ENCODE peak calls at places on chromosomes 16 and 17, in five cellular contexts. C is CD4-positive, CD25-positive, alpha-beta regulatory T cell; Z is SK-N-SH; T is lower lobe of right lung; V is Peyer's patch. O is an unnamed sample. For H3K9me3, the result is how much of the 10 kb centered on the place peaks cover.

GRCh38 chr17:71024172-71024571 is 854.8 kb downstream of the KCNJ2 start:
- DNase-seq in C (no peak), Z (no peak), T (no peak), V (no peak), O (no peak)

GRCh38 chr17:40349477-40350409 is 14.8 kb downstream of the GJD3 start:
- DNase-seq in C (no peak), Z (no peak), T (no peak), V (no peak), O (no peak)

GRCh38 chr17:78546476-78546875 is 30.7 kb downstream of the DNAH17 start:
- DNase-seq in C (no peak), Z (no peak), T (no peak), V (no peak), O (no peak)

GRCh38 chr17:80877829-80878303 is 113.8 kb upstream of the CHMP6 start:
- DNase-seq in C (no peak), Z (no peak), T (peak), V (no peak), O (no peak)

GRCh38 chr17:17269926-17270773 is 10.9 kb downstream of the COPS3 start:
- DNase-seq in C (no peak), Z (no peak), T (no peak), V (no peak), O (no peak)

GRCh38 chr16:65725156-65725845 is 603.4 kb upstream of the CDH11 start:
- DNase-seq in C (no peak), Z (no peak), T (no peak), V (no peak), O (no peak)

GRCh38 chr16:6232060-6232459 is 1100.6 kb upstream of the RBFOX1 start:
- DNase-seq in C (no peak), Z (no peak), T (no peak), V (no peak), O (no peak)

GRCh38 chr16:20906871-20907255 is 6.3 kb downstream of the LYRM1 start:
- DNase-seq in C (no peak), Z (no peak), T (no peak), V (no peak), O (no peak)

GRCh38 chr16:3643095-3643730 is 11.3 kb upstream of the DNASE1 start:
- DNase-seq in C (no peak), Z (peak), T (peak), V (no peak), O (no peak)

GRCh38 chr17:57527437-57528083 is 217.5 kb downstream of the CCDC182 start:
- DNase-seq in C (no peak), Z (no peak), T (no peak), V (no peak), O (no peak)

GRCh38 chr16:54540525-54541180 is 254.1 kb upstream of the IRX3 start:
- DNase-seq in C (no peak), Z (no peak), T (peak), V (no peak), O (no peak)

GRCh38 chr17:32222621-32223020 is 43.0 kb upstream of the RHBDL3 start:
- DNase-seq in C (no peak), Z (no peak), T (no peak), V (no peak), O (no peak)

GRCh38 chr16:25747160-25747758 is 55.5 kb downstream of the HS3ST4 start:
- DNase-seq in C (no peak), Z (no peak), T (no peak), V (no peak), O (no peak)

GRCh38 chr17:79002796-79003593 is 6.6 kb downstream of the CANT1 start:
- DNase-seq in C (no peak), Z (no peak), T (no peak), V (no peak), O (no peak)

GRCh38 chr17:9038380-9038779 is 17.1 kb downstream of the NTN1 start:
- DNase-seq in C (no peak), Z (no peak), T (no peak), V (no peak), O (no peak)

GRCh38 chr16:47732122-47732805 is 271.1 kb downstream of the PHKB start:
- DNase-seq in C (no peak), Z (no peak), T (no peak), V (no peak), O (no peak)

GRCh38 chr17:43405861-43406260 is 7.1 kb downstream of the ARL4D start:
- DNase-seq in C (no peak), Z (no peak), T (no peak), V (no peak), O (no peak)

GRCh38 chr17:68800731-68801130 is 154.5 kb downstream of the ABCA8 start:
- DNase-seq in C (no peak), Z (no peak), T (no peak), V (no peak), O (no peak)

GRCh38 chr17:4696432-4696796 is 7.5 kb downstream of the PELP1 start:
- DNase-seq in C (no peak), Z (no peak), T (no peak), V (no peak), O (no peak)

GRCh38 chr17:50425682-50426471 is at the start of gene ACSF2:
- DNase-seq in C (peak), Z (peak), T (peak), V (peak), O (peak)

GRCh38 chr16:67992661-67993206 is 6.5 kb downstream of the DPEP2 start:
- DNase-seq in C (no peak), Z (no peak), T (no peak), V (no peak), O (no peak)

GRCh38 chr17:80187493-80187892 is 17.7 kb downstream of the CARD14 start:
- DNase-seq in C (no peak), Z (no peak), T (peak), V (no peak), O (no peak)

GRCh38 chr17:32494621-32495346 is 8.0 kb downstream of the CDK5R1 start:
- DNase-seq in C (no peak), Z (no peak), T (no peak), V (no peak), O (no peak)

GRCh38 chr17:8121531-8122390 is 2.1 kb downstream of the HES7 start:
- DNase-seq in C (no peak), Z (peak), T (no peak), V (no peak), O (no peak)

GRCh38 chr16:83392743-83393142 is 415.0 kb upstream of the HSBP1 start:
- DNase-seq in C (no peak), Z (no peak), T (no peak), V (no peak), O (no peak)
- H3K27ac ChIP-seq in C (no peak), Z (peak), T (no peak), V (no peak), O (no peak)

GRCh38 chr16:71448274-71448866 is 6.5 kb upstream of the TLE7 start:
- DNase-seq in C (no peak), Z (no peak), T (no peak), V (no peak), O (no peak)
- H3K9me3 ChIP-seq in C (half or more), Z (under half), T (half or more), V (under half), O (half or more)

GRCh38 chr17:76867578-76868175 is 527 bp upstream of the MGAT5B start:
- DNase-seq in C (no peak), Z (peak), T (no peak), V (no peak), O (no peak)
- H3K27ac ChIP-seq in C (no peak), Z (peak), T (no peak), V (no peak), O (no peak)

GRCh38 chr16:31785126-31785525 is 88.5 kb upstream of the ZNF267 start:
- DNase-seq in C (no peak), Z (no peak), T (no peak), V (no peak), O (no peak)
- H3K9me3 ChIP-seq in C (under half), Z (under half), T (half or more), V (under half), O (half or more)

DNA sequence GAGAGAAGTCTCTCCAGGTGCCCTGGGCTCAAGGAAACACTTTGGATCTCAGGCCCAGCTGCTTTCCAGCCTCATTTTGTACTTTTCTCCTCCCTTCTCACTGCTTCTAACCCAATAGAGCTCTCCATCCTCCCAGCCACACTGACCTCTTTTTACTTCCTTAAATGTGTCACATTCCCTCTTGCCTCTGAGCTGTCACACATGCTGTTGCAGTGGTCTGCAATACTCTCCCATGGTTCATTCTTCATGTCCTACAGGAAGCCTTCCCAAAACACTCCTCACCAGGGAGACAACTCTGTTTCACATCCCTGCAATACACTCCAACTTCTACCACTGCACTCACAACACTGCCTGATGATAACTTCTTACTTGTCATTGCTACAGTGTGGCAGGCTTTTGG is 242.1 kb upstream of the DYNLRB2 start:
- DNase-seq in C (no peak), Z (no peak), T (no peak), V (no peak), O (no peak)
- H3K27ac ChIP-seq in C (no peak), Z (no peak), T (no peak), V (no peak), O (no peak)

GRCh38 chr17:33980193-33980592 is 274.9 kb upstream of the CCL2 start:
- DNase-seq in C (no peak), Z (no peak), T (no peak), V (no peak), O (no peak)

GRCh38 chr17:33974276-33974675 is 280.8 kb upstream of the CCL2 start:
- DNase-seq in C (no peak), Z (no peak), T (no peak), V (no peak), O (no peak)

GRCh38 chr17:33978889-33979288 is 276.2 kb upstream of the CCL2 start:
- DNase-seq in C (no peak), Z (no peak), T (no peak), V (no peak), O (no peak)

GRCh38 chr17:33976816-33977215 is 278.3 kb upstream of the CCL2 start:
- DNase-seq in C (no peak), Z (peak), T (no peak), V (no peak), O (no peak)

GRCh38 chr17:33977729-33978514 is 277.2 kb upstream of the CCL2 start:
- DNase-seq in C (no peak), Z (no peak), T (no peak), V (no peak), O (no peak)
- H3K9me3 ChIP-seq in C (under half), Z (under half), T (under half), V (under half), O (under half)

DNA sequence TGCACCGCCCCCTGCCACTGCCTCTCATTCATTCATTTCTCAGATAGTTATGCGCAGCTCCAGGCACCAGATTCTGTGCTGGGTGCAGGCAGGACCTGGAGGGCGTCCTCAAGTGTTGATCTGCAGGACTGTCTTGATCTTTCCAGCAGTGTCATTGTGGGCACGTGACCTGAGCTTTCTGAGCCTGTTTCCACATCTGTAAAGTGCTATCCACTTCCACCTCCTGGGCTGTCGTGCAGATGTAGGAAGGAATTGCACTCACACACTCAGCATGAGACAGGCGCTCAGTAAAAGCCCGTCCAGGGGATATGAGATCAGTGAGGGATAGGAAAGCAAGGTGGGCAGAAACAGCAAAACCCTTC is 22.6 kb downstream of the METTL22 start:
- DNase-seq in C (no peak), Z (no peak), T (peak), V (no peak), O (no peak)
- H3K27ac ChIP-seq in C (no peak), Z (no peak), T (peak), V (no peak), O (no peak)

GRCh38 chr16:35192993-35193392 is 1733.6 kb downstream of the TP53TG3F start:
- DNase-seq in C (no peak), Z (no peak), T (no peak), V (no peak), O (no peak)
- H3K9me3 ChIP-seq in C (under half), Z (under half), T (under half), V (under half), O (under half)

DNA sequence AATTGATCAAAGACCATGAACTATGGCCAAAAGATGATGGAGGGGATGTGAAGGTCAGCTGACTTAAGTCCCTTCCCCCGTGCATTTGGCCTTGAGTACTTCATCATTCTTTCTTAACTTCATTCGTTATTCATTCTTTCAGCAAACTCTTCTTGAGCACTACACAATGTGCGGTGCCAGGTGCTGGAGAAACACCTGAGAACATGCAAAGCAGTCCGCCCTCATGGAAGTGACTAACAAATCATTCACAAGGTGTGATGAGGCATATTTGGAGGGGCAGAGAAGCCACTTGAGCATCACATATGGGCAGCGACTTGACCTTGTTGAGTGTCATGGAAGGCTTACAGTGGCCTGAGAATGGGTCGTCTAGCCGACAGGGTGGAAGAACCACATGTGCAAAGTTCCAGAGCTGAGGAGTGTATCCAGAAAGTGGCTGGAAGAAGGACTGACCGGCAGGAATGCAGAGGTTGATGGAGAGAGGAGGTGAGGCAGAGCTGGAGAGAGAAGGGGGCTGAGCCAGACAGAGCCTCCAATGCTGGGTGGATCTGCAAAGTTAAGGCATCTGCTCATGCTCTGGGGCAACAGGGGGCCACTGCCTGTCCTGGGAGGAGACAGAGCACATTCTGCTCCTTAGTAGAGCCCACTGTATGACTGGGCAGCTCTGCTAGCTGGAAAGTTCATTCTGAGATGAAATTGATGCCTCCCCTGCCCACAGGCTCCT is 25.1 kb upstream of the EIF1 start:
- DNase-seq in C (no peak), Z (no peak), T (no peak), V (no peak), O (no peak)
- H3K27ac ChIP-seq in C (no peak), Z (no peak), T (no peak), V (no peak), O (no peak)

O was measured in CD4-positive, alpha-beta T cell.